ENCODE peak calls at places on chromosomes 1 and 21, in seven cellular contexts. One of them, this sample, is unnamed.

GRCh38 chr21:45486443-45487160 is 55.6 kb downstream of the SLC19A1 start:
- DNase-seq in head of caudate nucleus: no peak
- DNase-seq in neural crest cell: no peak
- DNase-seq in WTC11: no peak
- DNase-seq in activated T-cell treated with anti-CD3 and anti-CD28 coated beads for 48 hours: no peak
- DNase-seq in nucleus accumbens: no peak
- DNase-seq in stimulated activated CD8-positive, alpha-beta memory T cell treated with anti-CD3 and anti-CD28 coated beads, Interleukin-4, amount 100 ng/mL, for 1 hour: no peak
- DNase-seq in this sample: no peak

GRCh38 chr1:101309334-101310221 is 72.8 kb downstream of the S1PR1 start:
- DNase-seq in stimulated activated CD8-positive, alpha-beta memory T cell treated with anti-CD3 and anti-CD28 coated beads, Interleukin-4, amount 100 ng/mL, for 1 hour: peak
- DNase-seq in head of caudate nucleus: peak
- DNase-seq in WTC11: peak
- DNase-seq in neural crest cell: peak
- DNase-seq in activated T-cell treated with anti-CD3 and anti-CD28 coated beads for 48 hours: peak
- DNase-seq in nucleus accumbens: peak
- DNase-seq in this sample: peak

GRCh38 chr1:230801441-230801840 is 54.3 kb downstream of the CAPN9 start:
- DNase-seq in nucleus accumbens: no peak
- DNase-seq in neural crest cell: no peak
- DNase-seq in activated T-cell treated with anti-CD3 and anti-CD28 coated beads for 48 hours: no peak
- DNase-seq in head of caudate nucleus: no peak
- DNase-seq in WTC11: no peak
- DNase-seq in stimulated activated CD8-positive, alpha-beta memory T cell treated with anti-CD3 and anti-CD28 coated beads, Interleukin-4, amount 100 ng/mL, for 1 hour: no peak
- DNase-seq in this sample: no peak

GRCh38 chr21:33858672-33859372 is 56.8 kb downstream of the ATP5PO start:
- DNase-seq in head of caudate nucleus: no peak
- DNase-seq in stimulated activated CD8-positive, alpha-beta memory T cell treated with anti-CD3 and anti-CD28 coated beads, Interleukin-4, amount 100 ng/mL, for 1 hour: no peak
- DNase-seq in activated T-cell treated with anti-CD3 and anti-CD28 coated beads for 48 hours: no peak
- DNase-seq in WTC11: no peak
- DNase-seq in neural crest cell: no peak
- DNase-seq in nucleus accumbens: no peak
- DNase-seq in this sample: no peak

GRCh38 chr1:12544357-12544756 is 73.7 kb downstream of the DHRS3 start:
- DNase-seq in nucleus accumbens: no peak
- DNase-seq in head of caudate nucleus: no peak
- DNase-seq in WTC11: no peak
- DNase-seq in neural crest cell: no peak
- DNase-seq in activated T-cell treated with anti-CD3 and anti-CD28 coated beads for 48 hours: no peak
- DNase-seq in stimulated activated CD8-positive, alpha-beta memory T cell treated with anti-CD3 and anti-CD28 coated beads, Interleukin-4, amount 100 ng/mL, for 1 hour: no peak
- DNase-seq in this sample: no peak

GRCh38 chr1:234709473-234710279 is 99.7 kb upstream of the IRF2BP2 start:
- DNase-seq in neural crest cell: no peak
- DNase-seq in head of caudate nucleus: no peak
- DNase-seq in activated T-cell treated with anti-CD3 and anti-CD28 coated beads for 48 hours: no peak
- DNase-seq in nucleus accumbens: no peak
- DNase-seq in WTC11: no peak
- DNase-seq in stimulated activated CD8-positive, alpha-beta memory T cell treated with anti-CD3 and anti-CD28 coated beads, Interleukin-4, amount 100 ng/mL, for 1 hour: no peak
- DNase-seq in this sample: no peak

GRCh38 chr1:177779325-177779965 is 190.4 kb downstream of the SEC16B start:
- DNase-seq in neural crest cell: no peak
- DNase-seq in stimulated activated CD8-positive, alpha-beta memory T cell treated with anti-CD3 and anti-CD28 coated beads, Interleukin-4, amount 100 ng/mL, for 1 hour: no peak
- DNase-seq in WTC11: peak
- DNase-seq in head of caudate nucleus: no peak
- DNase-seq in activated T-cell treated with anti-CD3 and anti-CD28 coated beads for 48 hours: no peak
- DNase-seq in nucleus accumbens: no peak
- DNase-seq in this sample: no peak

GRCh38 chr1:43541721-43542401 is 11.2 kb downstream of the PTPRF start:
- DNase-seq in activated T-cell treated with anti-CD3 and anti-CD28 coated beads for 48 hours: no peak
- DNase-seq in WTC11: no peak
- DNase-seq in nucleus accumbens: peak
- DNase-seq in neural crest cell: no peak
- DNase-seq in head of caudate nucleus: peak
- DNase-seq in stimulated activated CD8-positive, alpha-beta memory T cell treated with anti-CD3 and anti-CD28 coated beads, Interleukin-4, amount 100 ng/mL, for 1 hour: no peak
- DNase-seq in this sample: no peak

GRCh38 chr1:48418742-48419141 is 53.3 kb downstream of the SPATA6 start:
- DNase-seq in neural crest cell: no peak
- DNase-seq in stimulated activated CD8-positive, alpha-beta memory T cell treated with anti-CD3 and anti-CD28 coated beads, Interleukin-4, amount 100 ng/mL, for 1 hour: no peak
- DNase-seq in WTC11: no peak
- DNase-seq in activated T-cell treated with anti-CD3 and anti-CD28 coated beads for 48 hours: no peak
- DNase-seq in nucleus accumbens: no peak
- DNase-seq in head of caudate nucleus: no peak
- DNase-seq in this sample: no peak

GRCh38 chr1:164477336-164477735 is 81.6 kb upstream of the PBX1 start:
- DNase-seq in stimulated activated CD8-positive, alpha-beta memory T cell treated with anti-CD3 and anti-CD28 coated beads, Interleukin-4, amount 100 ng/mL, for 1 hour: no peak
- DNase-seq in head of caudate nucleus: no peak
- DNase-seq in WTC11: no peak
- DNase-seq in neural crest cell: no peak
- DNase-seq in activated T-cell treated with anti-CD3 and anti-CD28 coated beads for 48 hours: no peak
- DNase-seq in nucleus accumbens: no peak
- DNase-seq in this sample: no peak

GRCh38 chr21:35926003-35926541 is 134.3 kb downstream of the SETD4 start:
- DNase-seq in neural crest cell: no peak
- DNase-seq in head of caudate nucleus: no peak
- DNase-seq in activated T-cell treated with anti-CD3 and anti-CD28 coated beads for 48 hours: no peak
- DNase-seq in nucleus accumbens: no peak
- DNase-seq in stimulated activated CD8-positive, alpha-beta memory T cell treated with anti-CD3 and anti-CD28 coated beads, Interleukin-4, amount 100 ng/mL, for 1 hour: no peak
- DNase-seq in WTC11: no peak
- DNase-seq in this sample: no peak